ENCODE peak calls at places on chromosomes 6 and 20, in six cellular contexts. One of them, this sample, is unnamed.

GRCh38 chr6:70119218-70119835 is 183.6 kb downstream of the COL9A1 start:
- DNase-seq in neuronal stem cell: no peak
- DNase-seq in PC-9: no peak
- DNase-seq in psoas muscle: no peak
- DNase-seq in CD8-positive, alpha-beta memory T cell: no peak
- DNase-seq in epithelial cell of prostate: no peak
- DNase-seq in this sample: no peak

GRCh38 chr6:71035871-71036270 is 79.0 kb upstream of the B3GAT2 start:
- DNase-seq in neuronal stem cell: no peak
- DNase-seq in PC-9: no peak
- DNase-seq in psoas muscle: no peak
- DNase-seq in CD8-positive, alpha-beta memory T cell: no peak
- DNase-seq in epithelial cell of prostate: no peak
- DNase-seq in this sample: no peak

GRCh38 chr6:122033564-122034181 is 365.8 kb upstream of the HSF2 start:
- DNase-seq in neuronal stem cell: peak
- DNase-seq in PC-9: peak
- DNase-seq in psoas muscle: no peak
- DNase-seq in CD8-positive, alpha-beta memory T cell: no peak
- DNase-seq in epithelial cell of prostate: no peak
- DNase-seq in this sample: no peak

GRCh38 chr20:63071541-63072181 is 64.9 kb upstream of the BHLHE23 start:
- DNase-seq in neuronal stem cell: no peak
- DNase-seq in PC-9: no peak
- DNase-seq in psoas muscle: peak
- DNase-seq in CD8-positive, alpha-beta memory T cell: no peak
- DNase-seq in epithelial cell of prostate: no peak
- DNase-seq in this sample: no peak

GRCh38 chr6:30893001-30893591 is 8.8 kb downstream of the DDR1 start:
- DNase-seq in neuronal stem cell: no peak
- DNase-seq in PC-9: no peak
- DNase-seq in psoas muscle: no peak
- DNase-seq in CD8-positive, alpha-beta memory T cell: no peak
- DNase-seq in epithelial cell of prostate: no peak
- DNase-seq in this sample: no peak

GRCh38 chr6:363291-363690 is 28.3 kb upstream of the IRF4 start:
- DNase-seq in neuronal stem cell: no peak
- DNase-seq in PC-9: no peak
- DNase-seq in psoas muscle: no peak
- DNase-seq in CD8-positive, alpha-beta memory T cell: no peak
- DNase-seq in epithelial cell of prostate: no peak
- DNase-seq in this sample: no peak

GRCh38 chr20:17771206-17772004 is 71.6 kb downstream of the BANF2 start:
- DNase-seq in neuronal stem cell: no peak
- DNase-seq in PC-9: no peak
- DNase-seq in psoas muscle: no peak
- DNase-seq in CD8-positive, alpha-beta memory T cell: no peak
- DNase-seq in epithelial cell of prostate: no peak
- DNase-seq in this sample: no peak

GRCh38 chr6:3165631-3166534 is 8.5 kb upstream of the TUBB2A start:
- DNase-seq in neuronal stem cell: peak
- DNase-seq in PC-9: peak
- DNase-seq in psoas muscle: no peak
- DNase-seq in CD8-positive, alpha-beta memory T cell: no peak
- DNase-seq in epithelial cell of prostate: no peak
- DNase-seq in this sample: no peak

GRCh38 chr6:168908887-168909286 is 344.8 kb downstream of the THBS2 start:
- DNase-seq in neuronal stem cell: no peak
- DNase-seq in PC-9: peak
- DNase-seq in psoas muscle: no peak
- DNase-seq in CD8-positive, alpha-beta memory T cell: no peak
- DNase-seq in epithelial cell of prostate: no peak
- DNase-seq in this sample: no peak

GRCh38 chr6:21381336-21381963 is 212.1 kb upstream of the SOX4 start:
- DNase-seq in neuronal stem cell: no peak
- DNase-seq in PC-9: peak
- DNase-seq in psoas muscle: no peak
- DNase-seq in CD8-positive, alpha-beta memory T cell: no peak
- DNase-seq in epithelial cell of prostate: no peak
- DNase-seq in this sample: no peak

GRCh38 chr20:34562643-34563042 is 4.1 kb downstream of the MAP1LC3A start:
- DNase-seq in neuronal stem cell: no peak
- DNase-seq in PC-9: no peak
- DNase-seq in psoas muscle: no peak
- DNase-seq in CD8-positive, alpha-beta memory T cell: no peak
- DNase-seq in epithelial cell of prostate: no peak
- DNase-seq in this sample: no peak

GRCh38 chr20:17617868-17618672 is 48.2 kb downstream of the DSTN start:
- DNase-seq in neuronal stem cell: no peak
- DNase-seq in PC-9: no peak
- DNase-seq in psoas muscle: peak
- DNase-seq in CD8-positive, alpha-beta memory T cell: no peak
- DNase-seq in epithelial cell of prostate: no peak
- DNase-seq in this sample: no peak

GRCh38 chr6:124755321-124755720 is 206.9 kb upstream of the RNF217 start:
- DNase-seq in neuronal stem cell: no peak
- DNase-seq in PC-9: no peak
- DNase-seq in psoas muscle: no peak
- DNase-seq in CD8-positive, alpha-beta memory T cell: no peak
- DNase-seq in epithelial cell of prostate: no peak
- DNase-seq in this sample: no peak
- H3K27ac ChIP-seq in neuronal stem cell: no peak
- H3K27ac ChIP-seq in PC-9: no peak
- H3K27ac ChIP-seq in psoas muscle: no peak
- H3K27ac ChIP-seq in CD8-positive, alpha-beta memory T cell: no peak
- H3K27ac ChIP-seq in epithelial cell of prostate: no peak
- H3K27ac ChIP-seq in this sample: no peak

DNA sequence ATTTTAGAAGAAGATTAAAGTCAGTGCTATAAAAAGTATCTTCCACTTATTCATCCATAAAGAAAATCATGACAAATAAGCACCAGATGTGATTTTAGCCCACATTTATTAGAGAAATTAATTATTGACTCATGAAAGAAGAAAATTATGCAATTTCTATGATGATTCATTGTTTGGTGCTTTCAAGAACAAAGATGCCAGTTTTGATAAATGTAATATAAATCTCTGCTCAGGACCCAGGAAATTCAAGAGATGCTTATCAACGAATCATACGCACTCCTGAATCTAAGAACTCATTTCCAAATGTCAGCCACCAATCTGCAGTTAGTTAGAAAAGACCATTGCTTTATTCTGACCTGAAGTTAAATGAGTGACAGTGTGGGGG is 211.4 kb downstream of the ARHGAP18 start:
- DNase-seq in neuronal stem cell: no peak
- DNase-seq in PC-9: peak
- DNase-seq in psoas muscle: no peak
- DNase-seq in CD8-positive, alpha-beta memory T cell: no peak
- DNase-seq in epithelial cell of prostate: no peak
- DNase-seq in this sample: no peak
- H3K27ac ChIP-seq in neuronal stem cell: no peak
- H3K27ac ChIP-seq in PC-9: no peak
- H3K27ac ChIP-seq in psoas muscle: no peak
- H3K27ac ChIP-seq in CD8-positive, alpha-beta memory T cell: no peak
- H3K27ac ChIP-seq in epithelial cell of prostate: peak
- H3K27ac ChIP-seq in this sample: peak

GRCh38 chr20:4165984-4166725 is 150.8 kb upstream of the RNF24 start:
- DNase-seq in neuronal stem cell: no peak
- DNase-seq in PC-9: no peak
- DNase-seq in psoas muscle: no peak
- DNase-seq in CD8-positive, alpha-beta memory T cell: no peak
- DNase-seq in epithelial cell of prostate: no peak
- DNase-seq in this sample: no peak
- H3K27ac ChIP-seq in neuronal stem cell: no peak
- H3K27ac ChIP-seq in PC-9: no peak
- H3K27ac ChIP-seq in psoas muscle: no peak
- H3K27ac ChIP-seq in CD8-positive, alpha-beta memory T cell: no peak
- H3K27ac ChIP-seq in epithelial cell of prostate: no peak
- H3K27ac ChIP-seq in this sample: no peak

GRCh38 chr6:77657365-77657764 is 4.5 kb downstream of the MEI4 start:
- DNase-seq in neuronal stem cell: peak
- DNase-seq in PC-9: no peak
- DNase-seq in psoas muscle: no peak
- DNase-seq in CD8-positive, alpha-beta memory T cell: no peak
- DNase-seq in epithelial cell of prostate: no peak
- DNase-seq in this sample: no peak
- H3K27ac ChIP-seq in neuronal stem cell: no peak
- H3K27ac ChIP-seq in PC-9: no peak
- H3K27ac ChIP-seq in psoas muscle: no peak
- H3K27ac ChIP-seq in CD8-positive, alpha-beta memory T cell: no peak
- H3K27ac ChIP-seq in epithelial cell of prostate: no peak
- H3K27ac ChIP-seq in this sample: no peak

GRCh38 chr6:16660157-16660497 is 101.1 kb downstream of the ATXN1 start:
- DNase-seq in neuronal stem cell: no peak
- DNase-seq in PC-9: no peak
- DNase-seq in psoas muscle: no peak
- DNase-seq in CD8-positive, alpha-beta memory T cell: no peak
- DNase-seq in epithelial cell of prostate: no peak
- DNase-seq in this sample: no peak

GRCh38 chr6:16656451-16656850 is 104.8 kb downstream of the ATXN1 start:
- DNase-seq in neuronal stem cell: no peak
- DNase-seq in PC-9: no peak
- DNase-seq in psoas muscle: no peak
- DNase-seq in CD8-positive, alpha-beta memory T cell: no peak
- DNase-seq in epithelial cell of prostate: no peak
- DNase-seq in this sample: no peak

GRCh38 chr6:16657768-16658167 is 103.5 kb downstream of the ATXN1 start:
- DNase-seq in neuronal stem cell: no peak
- DNase-seq in PC-9: no peak
- DNase-seq in psoas muscle: no peak
- DNase-seq in CD8-positive, alpha-beta memory T cell: no peak
- DNase-seq in epithelial cell of prostate: no peak
- DNase-seq in this sample: no peak

GRCh38 chr6:16659471-16660156 is 101.6 kb downstream of the ATXN1 start:
- DNase-seq in neuronal stem cell: no peak
- DNase-seq in PC-9: no peak
- DNase-seq in psoas muscle: no peak
- DNase-seq in CD8-positive, alpha-beta memory T cell: no peak
- DNase-seq in epithelial cell of prostate: no peak
- DNase-seq in this sample: no peak

DNA sequence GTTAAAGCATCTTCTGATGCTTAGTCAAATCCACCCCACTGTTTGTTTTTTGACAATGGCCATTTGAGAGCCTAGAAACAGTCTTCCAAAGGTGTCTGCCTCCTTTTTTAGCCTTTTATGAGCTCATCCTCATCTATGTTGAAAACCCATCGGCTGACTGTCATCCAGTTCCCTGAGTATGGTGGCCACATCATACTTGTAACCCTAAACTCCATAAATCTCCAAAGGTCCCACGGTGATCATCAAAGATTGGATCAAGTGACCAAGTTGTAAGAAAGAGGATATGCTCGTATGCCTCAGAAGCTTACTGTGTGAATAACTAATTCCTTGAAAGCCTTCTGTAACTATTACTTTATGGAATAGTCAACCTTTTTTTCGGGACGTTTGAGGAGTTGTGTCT is 102.6 kb downstream of the ATXN1 start:
- DNase-seq in neuronal stem cell: no peak
- DNase-seq in PC-9: no peak
- DNase-seq in psoas muscle: no peak
- DNase-seq in CD8-positive, alpha-beta memory T cell: no peak
- DNase-seq in epithelial cell of prostate: no peak
- DNase-seq in this sample: no peak
- H3K27ac ChIP-seq in neuronal stem cell: no peak
- H3K27ac ChIP-seq in PC-9: no peak
- H3K27ac ChIP-seq in psoas muscle: peak
- H3K27ac ChIP-seq in CD8-positive, alpha-beta memory T cell: no peak
- H3K27ac ChIP-seq in epithelial cell of prostate: no peak
- H3K27ac ChIP-seq in this sample: no peak

GRCh38 chr6:136968831-136969230 is 46.7 kb downstream of the SLC35D3 start:
- DNase-seq in neuronal stem cell: no peak
- DNase-seq in PC-9: no peak
- DNase-seq in psoas muscle: no peak
- DNase-seq in CD8-positive, alpha-beta memory T cell: no peak
- DNase-seq in epithelial cell of prostate: no peak
- DNase-seq in this sample: no peak
- H3K27ac ChIP-seq in neuronal stem cell: no peak
- H3K27ac ChIP-seq in PC-9: peak
- H3K27ac ChIP-seq in psoas muscle: no peak
- H3K27ac ChIP-seq in CD8-positive, alpha-beta memory T cell: no peak
- H3K27ac ChIP-seq in epithelial cell of prostate: peak
- H3K27ac ChIP-seq in this sample: no peak

GRCh38 chr6:136012198-136012884 is 160.8 kb downstream of the PDE7B start:
- DNase-seq in neuronal stem cell: no peak
- DNase-seq in PC-9: peak
- DNase-seq in psoas muscle: no peak
- DNase-seq in CD8-positive, alpha-beta memory T cell: no peak
- DNase-seq in epithelial cell of prostate: no peak
- DNase-seq in this sample: no peak

GRCh38 chr6:136016228-136017225 is 165.0 kb downstream of the PDE7B start:
- DNase-seq in neuronal stem cell: no peak
- DNase-seq in PC-9: no peak
- DNase-seq in psoas muscle: no peak
- DNase-seq in CD8-positive, alpha-beta memory T cell: no peak
- DNase-seq in epithelial cell of prostate: no peak
- DNase-seq in this sample: no peak

GRCh38 chr6:136012948-136013347 is 161.4 kb downstream of the PDE7B start:
- DNase-seq in neuronal stem cell: no peak
- DNase-seq in PC-9: no peak
- DNase-seq in psoas muscle: no peak
- DNase-seq in CD8-positive, alpha-beta memory T cell: no peak
- DNase-seq in epithelial cell of prostate: no peak
- DNase-seq in this sample: no peak

GRCh38 chr6:136014454-136015421 is 163.2 kb downstream of the PDE7B start:
- DNase-seq in neuronal stem cell: no peak
- DNase-seq in PC-9: no peak
- DNase-seq in psoas muscle: no peak
- DNase-seq in CD8-positive, alpha-beta memory T cell: no peak
- DNase-seq in epithelial cell of prostate: no peak
- DNase-seq in this sample: no peak

GRCh38 chr6:136015531-136015930 is 164.0 kb downstream of the PDE7B start:
- DNase-seq in neuronal stem cell: no peak
- DNase-seq in PC-9: no peak
- DNase-seq in psoas muscle: no peak
- DNase-seq in CD8-positive, alpha-beta memory T cell: no peak
- DNase-seq in epithelial cell of prostate: no peak
- DNase-seq in this sample: no peak
- H3K27ac ChIP-seq in neuronal stem cell: no peak
- H3K27ac ChIP-seq in PC-9: no peak
- H3K27ac ChIP-seq in psoas muscle: no peak
- H3K27ac ChIP-seq in CD8-positive, alpha-beta memory T cell: no peak
- H3K27ac ChIP-seq in epithelial cell of prostate: no peak
- H3K27ac ChIP-seq in this sample: no peak

This sample was measured in esophagus squamous epithelium.